ENCODE peak calls at places on chromosomes 12 and 14, in eight cellular contexts. W is DND-41, I is esophagus squamous epithelium, R is uterus, Z is endothelial cell of umbilical vein, B is heart left ventricle, A is GM23338, L is testis. V is an unnamed sample.

GRCh38 chr12:28026701-28027100 is 54.2 kb upstream of the PTHLH start:
- DNase-seq in W (peak), I (no peak), R (no peak), Z (no peak), B (no peak), A (no peak), L (no peak), V (no peak)

GRCh38 chr14:106390401-106390800 is 864.0 kb downstream of the TMEM121 start:
- DNase-seq in W (no peak), I (no peak), R (no peak), Z (no peak), B (no peak), A (no peak), L (no peak), V (no peak)

GRCh38 chr12:93042684-93043083 is 113.6 kb upstream of the EEA1 start:
- DNase-seq in W (no peak), I (no peak), R (no peak), Z (no peak), B (no peak), A (no peak), L (no peak), V (no peak)

GRCh38 chr12:1691123-1692007 is 495 bp downstream of the ADIPOR2 start:
- DNase-seq in W (peak), I (no peak), R (peak), Z (peak), B (peak), A (peak), L (peak), V (peak)

GRCh38 chr12:75578546-75578945 is 67.1 kb upstream of the KRR1 start:
- DNase-seq in W (no peak), I (no peak), R (no peak), Z (no peak), B (no peak), A (no peak), L (no peak), V (no peak)

GRCh38 chr12:24255920-24256635 is 306.6 kb upstream of the SOX5 start:
- DNase-seq in W (no peak), I (no peak), R (no peak), Z (no peak), B (no peak), A (peak), L (no peak), V (no peak)

GRCh38 chr12:121776190-121777098 is 17.0 kb downstream of the RHOF start:
- DNase-seq in W (peak), I (no peak), R (peak), Z (peak), B (peak), A (peak), L (peak), V (peak)

GRCh38 chr12:43805149-43805856 is 814 bp downstream of the TWF1 start:
- DNase-seq in W (no peak), I (no peak), R (no peak), Z (no peak), B (no peak), A (peak), L (no peak), V (no peak)

GRCh38 chr12:89236237-89236636 is 116.1 kb downstream of the DUSP6 start:
- DNase-seq in W (no peak), I (no peak), R (no peak), Z (peak), B (no peak), A (no peak), L (no peak), V (no peak)

GRCh38 chr14:55438066-55438683 is 2.2 kb downstream of the TBPL2 start:
- DNase-seq in W (peak), I (no peak), R (no peak), Z (peak), B (no peak), A (peak), L (peak), V (no peak)

GRCh38 chr14:54647378-54647777 is 80.5 kb downstream of the SAMD4A start:
- DNase-seq in W (no peak), I (no peak), R (no peak), Z (no peak), B (no peak), A (no peak), L (no peak), V (no peak)

GRCh38 chr12:67671419-67671818 is 22.9 kb downstream of the DYRK2 start:
- DNase-seq in W (no peak), I (no peak), R (no peak), Z (no peak), B (no peak), A (no peak), L (no peak), V (no peak)

GRCh38 chr12:91687052-91688017 is 458.3 kb downstream of the BTG1 start:
- DNase-seq in W (peak), I (no peak), R (no peak), Z (no peak), B (no peak), A (no peak), L (no peak), V (no peak)

GRCh38 chr12:91931110-91931509 is 214.5 kb downstream of the BTG1 start:
- DNase-seq in W (no peak), I (no peak), R (peak), Z (no peak), B (no peak), A (no peak), L (peak), V (no peak)

GRCh38 chr12:6667559-6668210 is 4.8 kb upstream of the ING4 start:
- DNase-seq in W (no peak), I (no peak), R (no peak), Z (no peak), B (no peak), A (peak), L (no peak), V (no peak)

GRCh38 chr12:95802482-95803264 is 12.1 kb upstream of the NTN4 start:
- DNase-seq in W (no peak), I (no peak), R (no peak), Z (peak), B (no peak), A (no peak), L (no peak), V (no peak)

GRCh38 chr12:3231399-3231876 is 154.3 kb downstream of the TSPAN9 start:
- DNase-seq in W (no peak), I (no peak), R (no peak), Z (no peak), B (no peak), A (peak), L (no peak), V (no peak)

GRCh38 chr12:85835417-85835809 is 796 bp downstream of the RASSF9 start:
- DNase-seq in W (no peak), I (no peak), R (no peak), Z (peak), B (no peak), A (peak), L (no peak), V (no peak)

GRCh38 chr12:119689935-119690500 is 22.1 kb downstream of the PRKAB1 start:
- DNase-seq in W (no peak), I (no peak), R (no peak), Z (no peak), B (no peak), A (no peak), L (no peak), V (no peak)

GRCh38 chr12:51307655-51308593 is 16.1 kb downstream of the BIN2 start:
- DNase-seq in W (no peak), I (no peak), R (no peak), Z (peak), B (no peak), A (no peak), L (no peak), V (no peak)
- H3K27ac ChIP-seq in W (no peak), I (peak), R (no peak), Z (no peak), B (no peak), A (no peak), L (no peak), V (peak)

GRCh38 chr12:106918746-106919145 is 37.0 kb upstream of the TMEM263 start:
- DNase-seq in W (peak), I (no peak), R (no peak), Z (peak), B (no peak), A (peak), L (no peak), V (no peak)
- TF ChIP-seq CTCF in W (peak), I (no peak), R (no peak), Z (peak), B (peak), A (peak), L (peak), V (no peak)

GRCh38 chr12:29781176-29781575 is 2.6 kb downstream of the TMTC1 start:
- DNase-seq in W (no peak), I (no peak), R (no peak), Z (no peak), B (no peak), A (no peak), L (no peak), V (no peak)
- H3K27ac ChIP-seq in W (no peak), I (no peak), R (no peak), Z (no peak), B (peak), A (no peak), L (no peak), V (no peak)

DNA sequence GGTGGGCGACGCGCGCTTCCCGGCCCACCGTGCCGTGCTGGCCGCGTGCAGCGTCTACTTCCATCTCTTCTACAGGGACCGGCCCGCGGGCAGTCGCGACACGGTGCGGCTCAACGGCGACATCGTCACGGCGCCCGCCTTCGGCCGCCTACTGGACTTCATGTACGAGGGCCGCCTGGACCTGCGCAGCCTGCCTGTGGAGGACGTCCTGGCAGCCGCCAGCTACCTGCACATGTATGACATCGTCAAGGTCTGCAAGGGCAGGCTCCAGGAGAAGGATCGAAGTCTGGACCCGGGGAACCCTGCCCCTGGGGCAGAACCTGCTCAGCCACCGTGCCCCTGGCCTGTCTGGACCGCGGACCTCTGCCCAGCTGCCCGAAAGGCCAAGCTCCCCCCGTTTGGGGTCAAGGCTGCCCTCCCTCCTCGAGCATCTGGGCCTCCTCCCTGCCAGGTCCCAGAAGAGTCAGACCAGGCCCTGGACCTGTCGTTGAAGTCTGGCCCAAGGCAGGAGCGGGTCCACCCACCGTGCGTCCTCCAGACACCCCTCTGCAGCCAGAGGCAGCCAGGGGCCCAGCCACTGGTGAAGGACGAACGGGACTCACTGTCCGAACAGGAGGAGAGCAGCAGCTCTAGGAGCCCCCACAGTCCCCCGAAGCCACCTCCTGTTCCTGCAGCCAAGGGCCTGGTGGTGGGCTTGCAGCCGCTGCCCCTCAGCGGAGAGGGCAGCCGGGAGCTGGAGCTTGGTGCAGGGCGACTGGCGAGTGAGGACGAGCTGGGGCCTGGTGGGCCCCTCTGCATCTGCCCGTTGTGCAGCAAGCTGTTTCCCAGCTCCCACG is 601 bp downstream of the ZBTB42 start:
- DNase-seq in W (no peak), I (no peak), R (no peak), Z (no peak), B (no peak), A (no peak), L (no peak), V (no peak)
- TF ChIP-seq CTCF in W (no peak), I (no peak), R (no peak), Z (no peak), B (no peak), A (no peak), L (no peak), V (no peak)

GRCh38 chr12:111215891-111216290 is 153.0 kb downstream of the PHETA1 start:
- DNase-seq in W (no peak), I (no peak), R (no peak), Z (no peak), B (no peak), A (no peak), L (no peak), V (no peak)
- H3K27ac ChIP-seq in W (no peak), I (no peak), R (no peak), Z (no peak), B (no peak), A (no peak), L (no peak), V (no peak)

DNA sequence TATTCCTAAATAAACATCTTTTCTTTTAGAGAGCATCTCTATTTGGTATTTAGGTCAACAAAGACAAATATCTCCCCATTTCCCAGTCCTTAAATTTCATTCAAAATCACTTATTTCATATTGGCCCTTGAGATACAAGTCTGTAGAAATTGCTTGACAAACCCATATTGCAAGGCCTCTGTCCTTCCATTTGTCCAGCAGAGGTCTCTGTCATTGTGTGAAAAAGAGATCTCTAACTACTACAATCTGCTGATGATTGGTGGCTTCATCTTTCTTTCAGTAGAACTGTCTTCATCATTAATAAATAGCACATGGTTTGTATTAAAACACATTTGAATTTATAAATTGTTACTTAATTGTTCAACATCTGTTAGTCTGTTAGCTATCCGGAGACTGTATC is 252.6 kb downstream of the ACSS3 start:
- DNase-seq in W (no peak), I (no peak), R (no peak), Z (peak), B (no peak), A (peak), L (no peak), V (no peak)
- TF ChIP-seq CTCF in W (no peak), I (no peak), R (no peak), Z (no peak), B (no peak), A (peak), L (no peak), V (no peak)

GRCh38 chr14:103872492-103873113 is 25.2 kb upstream of the PPP1R13B start:
- DNase-seq in W (no peak), I (no peak), R (no peak), Z (no peak), B (no peak), A (peak), L (no peak), V (no peak)
- H3K27ac ChIP-seq in W (no peak), I (peak), R (no peak), Z (peak), B (peak), A (no peak), L (no peak), V (peak)

GRCh38 chr12:104137175-104137901 is 672 bp downstream of the NFYB start:
- DNase-seq in W (peak), I (no peak), R (peak), Z (peak), B (peak), A (peak), L (peak), V (peak)
- TF ChIP-seq CTCF in W (no peak), I (no peak), R (no peak), Z (no peak), B (no peak), A (no peak), L (no peak), V (no peak)

V was measured in CD8-positive, alpha-beta T cell.